ENCODE peak calls at places on chromosomes 12 and 14, in seven cellular contexts. X, A, J, E, M, K and G are unnamed samples.

GRCh38 chr12:13982010-13982409 is 608 bp upstream of the GRIN2B start:
- DNase-seq in X (no peak), A (no peak), J (no peak), E (no peak), M (no peak), K (no peak), G (no peak)

GRCh38 chr12:45192707-45193106 is 23.2 kb upstream of the ANO6 start:
- DNase-seq in X (no peak), A (no peak), J (no peak), E (no peak), M (no peak), K (no peak), G (no peak)

GRCh38 chr14:74202113-74202512 is 37.1 kb upstream of the VSX2 start:
- DNase-seq in X (no peak), A (no peak), J (no peak), E (no peak), M (no peak), K (no peak), G (no peak)

GRCh38 chr12:104121001-104121400 is 17.0 kb downstream of the NFYB start:
- DNase-seq in X (no peak), A (no peak), J (no peak), E (no peak), M (no peak), K (peak; percentile 26), G (no peak)

GRCh38 chr12:32727237-32727636 is 28.5 kb downstream of the YARS2 start:
- DNase-seq in X (no peak), A (no peak), J (no peak), E (no peak), M (no peak), K (no peak), G (no peak)

GRCh38 chr12:31584782-31585181 is 6.2 kb downstream of the DENND5B start:
- DNase-seq in X (no peak), A (no peak), J (no peak), E (no peak), M (no peak), K (no peak), G (no peak)

GRCh38 chr12:9347328-9348127 is 139.3 kb upstream of the PZP start:
- DNase-seq in X (no peak), A (no peak), J (no peak), E (no peak), M (no peak), K (peak; percentile 97), G (no peak)

GRCh38 chr14:51490205-51490604 is 161.5 kb upstream of the FRMD6 start:
- DNase-seq in X (no peak), A (no peak), J (no peak), E (no peak), M (no peak), K (peak; percentile 67), G (no peak)

GRCh38 chr12:32509328-32510122 is 110.2 kb downstream of the FGD4 start:
- DNase-seq in X (no peak), A (no peak), J (no peak), E (no peak), M (no peak), K (no peak), G (no peak)

GRCh38 chr12:113332688-113333087 is 2.2 kb downstream of the SLC8B1 start:
- DNase-seq in X (no peak), A (peak; percentile 44), J (peak; percentile 46), E (no peak), M (no peak), K (no peak), G (no peak)
- H3K4me3 ChIP-seq in X (no peak overlapping the region), A (no peak overlapping the region), J (no peak overlapping the region), E (no peak overlapping the region), M (no peak overlapping the region), K (no peak overlapping the region), G (no peak overlapping the region)

GRCh38 chr14:50041980-50042379 is 74.4 kb downstream of the VCPKMT start:
- DNase-seq in X (no peak), A (no peak), J (no peak), E (no peak), M (no peak), K (no peak), G (no peak)

GRCh38 chr14:50047274-50047676 is 69.1 kb downstream of the VCPKMT start:
- DNase-seq in X (peak; percentile 49), A (no peak), J (no peak), E (no peak), M (no peak), K (no peak), G (peak; percentile 79)

GRCh38 chr14:50044040-50044651 is 72.2 kb downstream of the VCPKMT start:
- DNase-seq in X (no peak), A (no peak), J (no peak), E (no peak), M (no peak), K (no peak), G (no peak)

GRCh38 chr14:50045837-50046236 is 70.5 kb downstream of the VCPKMT start:
- DNase-seq in X (no peak), A (no peak), J (no peak), E (no peak), M (no peak), K (no peak), G (no peak)

GRCh38 chr14:50045039-50045711 is 71.2 kb downstream of the VCPKMT start:
- DNase-seq in X (peak; percentile 93), A (peak; percentile 96), J (peak; percentile 95), E (peak; percentile 88), M (peak; percentile 16), K (peak; percentile 62), G (peak; percentile 93)
- H3K4me1 ChIP-seq in X (peaks cover 30% of the 10 kb centered on the region), A (peaks cover 45% of the 10 kb centered on the region), J (peaks cover 13% of the 10 kb centered on the region), E (peaks cover 8% of the 10 kb centered on the region), M (peaks cover 20% of the 10 kb centered on the region), K (peaks cover 35% of the 10 kb centered on the region), G (peaks cover 7% of the 10 kb centered on the region)

DNA sequence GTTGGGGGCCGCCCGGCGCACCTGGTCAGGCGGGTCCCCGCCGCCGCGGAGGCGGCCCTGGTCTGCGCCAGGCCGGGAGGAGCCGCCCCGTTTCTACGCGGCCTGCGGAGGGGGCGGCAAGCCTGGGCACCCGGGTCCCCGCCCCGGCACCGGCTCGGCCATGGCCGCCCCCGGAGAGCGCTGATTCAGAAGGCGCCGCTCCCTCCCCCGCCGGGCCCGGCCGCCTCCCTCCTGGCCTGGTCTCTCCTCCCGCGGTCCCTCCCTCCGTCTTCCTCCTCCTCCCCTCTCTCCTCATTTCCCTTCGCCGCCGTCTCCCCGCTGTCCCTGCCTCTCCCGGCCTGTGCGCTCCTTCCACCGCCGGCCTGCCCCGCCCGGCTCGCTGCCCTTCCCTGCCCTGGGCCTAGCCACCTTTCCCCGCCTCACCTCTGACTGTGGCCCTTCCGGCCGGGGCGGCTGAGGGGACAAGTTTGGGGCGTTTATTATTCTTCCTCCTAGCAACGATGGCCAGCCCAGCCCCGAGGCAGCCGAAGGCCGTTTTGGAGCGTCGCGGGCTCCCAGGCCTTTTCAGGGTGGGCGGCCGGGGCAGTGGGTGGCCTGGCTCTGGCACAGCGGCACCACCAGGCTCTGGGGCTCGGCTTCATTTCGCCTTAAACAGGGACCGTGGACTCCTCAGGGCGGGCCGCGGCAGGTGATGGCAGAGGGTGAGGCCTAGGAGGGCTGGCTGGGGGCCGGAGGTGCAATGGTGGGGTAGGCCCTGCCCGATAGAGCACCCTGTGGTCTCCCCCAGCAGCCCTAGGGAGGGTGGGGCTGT is 768 bp downstream of the CEP170B start:
- DNase-seq in X (peak; percentile 79), A (peak; percentile 83), J (peak; percentile 66), E (peak; percentile 66), M (no peak), K (peak; percentile 81), G (peak; percentile 79)
- H3K4me3 ChIP-seq in X (no peak overlapping the region), A (peak overlapping the region; percentile 61), J (peak overlapping the region; percentile 57), E (peak overlapping the region; percentile 41), M (peak overlapping the region; percentile 58), K (peak overlapping the region; percentile 85), G (peak overlapping the region; percentile 48)

DNA sequence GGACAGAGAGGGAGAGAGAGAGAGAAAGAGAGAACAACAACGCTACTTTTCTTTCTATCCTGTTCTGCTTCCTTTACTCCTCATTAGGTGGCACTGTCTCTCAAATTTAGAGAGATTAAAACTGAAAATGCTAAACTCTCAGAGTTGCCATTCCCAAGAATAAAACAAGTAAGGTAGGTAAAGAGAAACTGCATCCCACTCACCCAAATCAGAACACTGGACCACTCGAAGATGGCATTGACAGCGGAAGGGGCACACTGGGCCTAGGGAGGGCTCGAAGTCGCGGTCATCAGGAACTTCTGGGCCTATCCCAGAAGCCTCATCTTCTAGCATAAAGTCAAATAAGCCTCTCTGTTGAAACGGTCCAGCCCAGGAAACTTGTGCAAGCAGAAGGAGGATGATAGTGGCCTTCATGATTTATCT is 4.5 kb downstream of the DCN start:
- DNase-seq in X (no peak), A (no peak), J (no peak), E (peak; percentile 59), M (peak; percentile 40), K (peak; percentile 6), G (no peak)
- H3K4me1 ChIP-seq in X (no peaks in the 10 kb centered on the region), A (no peaks in the 10 kb centered on the region), J (no peaks in the 10 kb centered on the region), E (no peaks in the 10 kb centered on the region), M (peaks cover 8% of the 10 kb centered on the region), K (no peaks in the 10 kb centered on the region), G (no peaks in the 10 kb centered on the region)

GRCh38 chr14:22837750-22838538 is 1.6 kb downstream of the MMP14 start:
- DNase-seq in X (peak; percentile 57), A (peak; percentile 65), J (no peak), E (peak; percentile 86), M (no peak), K (peak; percentile 58), G (peak; percentile 70)
- H3K4me3 ChIP-seq in X (peak overlapping the region; percentile 83), A (peak overlapping the region; percentile 80), J (peak overlapping the region; percentile 70), E (peak overlapping the region; percentile 74), M (no peak overlapping the region), K (peak overlapping the region; percentile 94), G (peak overlapping the region; percentile 61)

DNA sequence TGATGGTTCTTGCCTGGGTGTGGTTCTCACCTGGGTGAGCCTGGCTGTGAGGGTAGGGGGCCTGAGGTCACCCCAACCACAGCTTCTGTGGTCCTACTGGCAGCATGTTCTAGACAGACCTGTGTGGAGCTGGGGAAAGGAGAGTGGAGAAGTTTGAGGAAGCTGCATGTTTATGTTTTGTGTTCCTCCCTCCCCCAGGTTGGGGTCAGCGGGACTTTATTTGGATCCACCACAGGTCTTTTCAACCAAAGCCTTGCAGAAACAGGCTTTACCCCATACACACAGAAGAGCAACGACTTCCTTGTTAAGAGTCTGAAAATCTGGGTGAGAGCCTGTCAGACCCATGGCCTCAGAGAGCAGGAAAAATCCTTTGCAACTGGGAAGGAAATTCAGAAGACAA is 5.6 kb downstream of the CD9 start:
- DNase-seq in X (no peak), A (no peak), J (no peak), E (no peak), M (no peak), K (no peak), G (no peak)
- H3K4me1 ChIP-seq in X (peaks cover 70% of the 10 kb centered on the region), A (peaks cover 83% of the 10 kb centered on the region), J (no peaks in the 10 kb centered on the region), E (peaks cover 22% of the 10 kb centered on the region), M (peaks cover 43% of the 10 kb centered on the region), K (peaks cover 48% of the 10 kb centered on the region), G (peaks cover 83% of the 10 kb centered on the region)

GRCh38 chr12:6944381-6945186 is 762 bp downstream of the C12orf57 start:
- DNase-seq in X (peak; percentile 96), A (peak; percentile 96), J (peak; percentile 92), E (peak; percentile 94), M (peak; percentile 92), K (no peak), G (peak; percentile 96)

GRCh38 chr12:6942331-6942665 is 1.3 kb upstream of the RNU7-1 start:
- DNase-seq in X (no peak), A (peak; percentile 61), J (no peak), E (no peak), M (no peak), K (no peak), G (peak; percentile 49)

GRCh38 chr12:6941786-6942185 is 1.8 kb upstream of the RNU7-1 start:
- DNase-seq in X (peak; percentile 67), A (peak; percentile 58), J (no peak), E (peak; percentile 55), M (no peak), K (no peak), G (no peak)

GRCh38 chr12:6943719-6944380 is at the start of the genes C12orf57 and RNU7-1:
- DNase-seq in X (peak; percentile 81), A (peak; percentile 90), J (peak; percentile 74), E (peak; percentile 79), M (peak; percentile 87), K (peak; percentile 99), G (peak; percentile 80)

GRCh38 chr12:6943387-6943718 is 263 bp upstream of the RNU7-1 start:
- DNase-seq in X (peak; percentile 94), A (peak; percentile 76), J (peak; percentile 66), E (peak; percentile 93), M (peak; percentile 94), K (peak; percentile 85), G (peak; percentile 71)
- H3K4me3 ChIP-seq in X (peak overlapping the region; percentile 52), A (no peak overlapping the region), J (peak overlapping the region; percentile 50), E (peak overlapping the region; percentile 74), M (peak overlapping the region; percentile 90), K (no peak overlapping the region), G (peak overlapping the region; percentile 69)